ENCODE peak calls at places on chromosomes 13 and 19, in eight cellular contexts. D is NCI-H460, X is astrocyte of the spinal cord, F is brain microvascular endothelial cell, O is NCI-H1930, L is cardiac muscle cell, M is HT1080, T is tibial artery. G is an unnamed sample.

GRCh38 chr19:43467730-43468129 is 2.3 kb upstream of the LYPD3 start:
- DNase-seq in D (peak), F (peak), T (no peak), M (peak), O (no peak), L (peak), X (peak), G (no peak)

GRCh38 chr19:15108145-15108844 is 1.1 kb downstream of the SYDE1 start:
- DNase-seq in D (no peak), F (no peak), T (peak), X (peak), L (peak), O (no peak), M (peak), G (no peak)

GRCh38 chr13:47117268-47117667 is 220.4 kb upstream of the HTR2A start:
- DNase-seq in D (no peak), M (peak), T (no peak), X (peak), O (no peak), F (peak), L (peak), G (no peak)

GRCh38 chr13:35687336-35687735 is 210.8 kb upstream of the MAB21L1 start:
- DNase-seq in F (no peak), O (no peak), X (no peak), M (no peak), L (no peak), T (no peak), D (no peak), G (no peak)

GRCh38 chr13:43269037-43269476 is 245.7 kb downstream of the DNAJC15 start:
- DNase-seq in L (peak), T (no peak), D (peak), F (peak), O (no peak), M (peak), X (peak), G (no peak)

GRCh38 chr13:44894001-44894770 is 95.1 kb downstream of the NUFIP1 start:
- DNase-seq in F (no peak), T (no peak), M (no peak), L (no peak), D (no peak), O (no peak), X (no peak), G (no peak)

GRCh38 chr19:48997972-48998371 is 4.3 kb downstream of the RUVBL2 start:
- DNase-seq in X (peak), F (peak), O (peak), M (peak), T (no peak), D (peak), L (peak), G (no peak)

GRCh38 chr19:43847884-43848283 is 20.8 kb downstream of the ZNF283 start:
- DNase-seq in F (no peak), O (no peak), X (no peak), M (peak), L (no peak), T (no peak), D (no peak), G (no peak)

GRCh38 chr19:14479309-14479984 is 4.3 kb upstream of the PTGER1 start:
- DNase-seq in O (no peak), F (no peak), X (no peak), D (no peak), T (no peak), M (no peak), L (no peak), G (no peak)

GRCh38 chr13:76968041-76968440 is 19.7 kb downstream of the ACOD1 start:
- DNase-seq in D (no peak), X (no peak), O (no peak), L (no peak), T (no peak), M (no peak), F (no peak), G (no peak)

GRCh38 chr13:100128373-100128772 is 39.5 kb downstream of the PCCA start:
- DNase-seq in L (no peak), M (peak), D (no peak), F (peak), O (no peak), T (no peak), X (peak), G (no peak)

GRCh38 chr13:84847107-84847506 is 952.1 kb downstream of the SLITRK6 start:
- DNase-seq in L (no peak), O (no peak), X (no peak), F (no peak), M (no peak), D (no peak), T (no peak), G (no peak)

GRCh38 chr19:27765912-27766725 is 1446.8 kb downstream of the UQCRFS1 start:
- DNase-seq in X (no peak), O (no peak), F (no peak), D (no peak), L (no peak), M (no peak), T (no peak), G (no peak)

GRCh38 chr19:1272423-1273262 is 2.7 kb upstream of the FAM174C start:
- DNase-seq in D (no peak), T (no peak), X (no peak), O (no peak), M (no peak), F (no peak), L (no peak), G (no peak)